ENCODE peak calls at places on chromosomes 12 and 14, in seven cellular contexts. One of them, this sample, is unnamed. For H3K9me3 and H3K4me1, the result is how much of the 10 kb centered on the place peaks cover.

GRCh38 chr14:76955575-76956252 is 72.8 kb downstream of the IRF2BPL start:
- DNase-seq in ovary: no peak
- DNase-seq in cardiac muscle cell: no peak
- DNase-seq in right lobe of liver: peak
- DNase-seq in upper lobe of right lung: no peak
- DNase-seq in endothelial cell of umbilical vein: no peak
- DNase-seq in esophagus muscularis mucosa: no peak
- DNase-seq in this sample: no peak

GRCh38 chr12:27549801-27550652 is 26.0 kb downstream of the PPFIBP1 start:
- DNase-seq in esophagus muscularis mucosa: peak
- DNase-seq in endothelial cell of umbilical vein: peak
- DNase-seq in cardiac muscle cell: peak
- DNase-seq in upper lobe of right lung: peak
- DNase-seq in right lobe of liver: peak
- DNase-seq in ovary: peak
- DNase-seq in this sample: peak

GRCh38 chr12:104844123-104844522 is 114.0 kb downstream of the SLC41A2 start:
- DNase-seq in upper lobe of right lung: no peak
- DNase-seq in right lobe of liver: no peak
- DNase-seq in ovary: no peak
- DNase-seq in cardiac muscle cell: no peak
- DNase-seq in esophagus muscularis mucosa: no peak
- DNase-seq in endothelial cell of umbilical vein: no peak
- DNase-seq in this sample: no peak

GRCh38 chr12:84492381-84492883 is 420.2 kb downstream of the SLC6A15 start:
- DNase-seq in cardiac muscle cell: no peak
- DNase-seq in right lobe of liver: no peak
- DNase-seq in upper lobe of right lung: no peak
- DNase-seq in esophagus muscularis mucosa: no peak
- DNase-seq in ovary: no peak
- DNase-seq in endothelial cell of umbilical vein: no peak
- DNase-seq in this sample: no peak

GRCh38 chr12:92080390-92081285 is 65.0 kb downstream of the BTG1 start:
- DNase-seq in esophagus muscularis mucosa: no peak
- DNase-seq in cardiac muscle cell: peak
- DNase-seq in right lobe of liver: no peak
- DNase-seq in endothelial cell of umbilical vein: no peak
- DNase-seq in upper lobe of right lung: no peak
- DNase-seq in ovary: no peak
- DNase-seq in this sample: no peak

GRCh38 chr12:52225752-52226151 is 7.3 kb upstream of the KRT7 start:
- DNase-seq in endothelial cell of umbilical vein: no peak
- DNase-seq in ovary: no peak
- DNase-seq in upper lobe of right lung: no peak
- DNase-seq in right lobe of liver: no peak
- DNase-seq in cardiac muscle cell: no peak
- DNase-seq in esophagus muscularis mucosa: no peak
- DNase-seq in this sample: peak

GRCh38 chr14:22882529-22883190 is 362 bp upstream of the REM2 start:
- DNase-seq in right lobe of liver: no peak
- DNase-seq in upper lobe of right lung: no peak
- DNase-seq in endothelial cell of umbilical vein: peak
- DNase-seq in cardiac muscle cell: peak
- DNase-seq in ovary: peak
- DNase-seq in esophagus muscularis mucosa: no peak
- DNase-seq in this sample: no peak

GRCh38 chr12:2177751-2178150 is 125.0 kb downstream of the CACNA1C start:
- DNase-seq in endothelial cell of umbilical vein: no peak
- DNase-seq in ovary: no peak
- DNase-seq in right lobe of liver: no peak
- DNase-seq in esophagus muscularis mucosa: no peak
- DNase-seq in cardiac muscle cell: no peak
- DNase-seq in upper lobe of right lung: no peak
- DNase-seq in this sample: no peak

GRCh38 chr12:105418232-105418631 is 87.7 kb downstream of the C12orf75 start:
- DNase-seq in cardiac muscle cell: peak
- DNase-seq in upper lobe of right lung: no peak
- DNase-seq in esophagus muscularis mucosa: no peak
- DNase-seq in ovary: no peak
- DNase-seq in endothelial cell of umbilical vein: no peak
- DNase-seq in right lobe of liver: no peak
- DNase-seq in this sample: no peak

GRCh38 chr14:22761734-22762133 is 4.8 kb upstream of the OXA1L start:
- DNase-seq in cardiac muscle cell: no peak
- DNase-seq in esophagus muscularis mucosa: no peak
- DNase-seq in upper lobe of right lung: no peak
- DNase-seq in right lobe of liver: no peak
- DNase-seq in ovary: no peak
- DNase-seq in endothelial cell of umbilical vein: no peak
- DNase-seq in this sample: no peak

GRCh38 chr14:71961972-71962371 is 29.7 kb downstream of the RGS6 start:
- DNase-seq in esophagus muscularis mucosa: no peak
- DNase-seq in upper lobe of right lung: no peak
- DNase-seq in endothelial cell of umbilical vein: no peak
- DNase-seq in ovary: no peak
- DNase-seq in right lobe of liver: no peak
- DNase-seq in cardiac muscle cell: no peak
- DNase-seq in this sample: no peak

GRCh38 chr14:24979725-24980239 is 70.2 kb downstream of the STXBP6 start:
- DNase-seq in endothelial cell of umbilical vein: no peak
- DNase-seq in esophagus muscularis mucosa: no peak
- DNase-seq in upper lobe of right lung: no peak
- DNase-seq in right lobe of liver: no peak
- DNase-seq in cardiac muscle cell: no peak
- DNase-seq in ovary: no peak
- DNase-seq in this sample: no peak

GRCh38 chr12:79233341-79233761 is 368.8 kb downstream of the SYT1 start:
- DNase-seq in esophagus muscularis mucosa: no peak
- DNase-seq in upper lobe of right lung: no peak
- DNase-seq in ovary: no peak
- DNase-seq in cardiac muscle cell: no peak
- DNase-seq in endothelial cell of umbilical vein: peak
- DNase-seq in right lobe of liver: no peak
- DNase-seq in this sample: no peak

GRCh38 chr14:66974397-66975025 is 214.7 kb upstream of the GARIN2 start:
- DNase-seq in esophagus muscularis mucosa: no peak
- DNase-seq in upper lobe of right lung: no peak
- DNase-seq in ovary: no peak
- DNase-seq in cardiac muscle cell: peak
- DNase-seq in right lobe of liver: no peak
- DNase-seq in endothelial cell of umbilical vein: peak
- DNase-seq in this sample: no peak

GRCh38 chr14:103448097-103448496 is 62.9 kb downstream of the MARK3 start:
- DNase-seq in upper lobe of right lung: no peak
- DNase-seq in cardiac muscle cell: no peak
- DNase-seq in endothelial cell of umbilical vein: no peak
- DNase-seq in esophagus muscularis mucosa: no peak
- DNase-seq in right lobe of liver: no peak
- DNase-seq in ovary: no peak
- DNase-seq in this sample: no peak

GRCh38 chr12:22318122-22318737 is 16.3 kb downstream of the ST8SIA1 start:
- DNase-seq in right lobe of liver: no peak
- DNase-seq in upper lobe of right lung: no peak
- DNase-seq in endothelial cell of umbilical vein: no peak
- DNase-seq in cardiac muscle cell: no peak
- DNase-seq in ovary: no peak
- DNase-seq in esophagus muscularis mucosa: no peak
- DNase-seq in this sample: no peak

GRCh38 chr12:32248594-32249140 is 142.0 kb downstream of the BICD1 start:
- DNase-seq in right lobe of liver: no peak
- DNase-seq in upper lobe of right lung: no peak
- DNase-seq in cardiac muscle cell: no peak
- DNase-seq in ovary: no peak
- DNase-seq in esophagus muscularis mucosa: no peak
- DNase-seq in endothelial cell of umbilical vein: no peak
- DNase-seq in this sample: no peak

GRCh38 chr12:123390415-123391093 is 6.6 kb downstream of the KMT5A start:
- DNase-seq in right lobe of liver: no peak
- DNase-seq in esophagus muscularis mucosa: no peak
- DNase-seq in ovary: no peak
- DNase-seq in endothelial cell of umbilical vein: peak
- DNase-seq in cardiac muscle cell: no peak
- DNase-seq in upper lobe of right lung: no peak
- DNase-seq in this sample: no peak

GRCh38 chr14:26597136-26598080 is at the start of gene NOVA1:
- DNase-seq in endothelial cell of umbilical vein: peak
- DNase-seq in right lobe of liver: peak
- DNase-seq in ovary: peak
- DNase-seq in cardiac muscle cell: peak
- DNase-seq in esophagus muscularis mucosa: no peak
- DNase-seq in upper lobe of right lung: peak
- DNase-seq in this sample: peak

GRCh38 chr14:95386536-95386935 is 66.8 kb upstream of the CLMN start:
- DNase-seq in upper lobe of right lung: no peak
- DNase-seq in esophagus muscularis mucosa: no peak
- DNase-seq in right lobe of liver: no peak
- DNase-seq in cardiac muscle cell: no peak
- DNase-seq in endothelial cell of umbilical vein: no peak
- DNase-seq in ovary: no peak
- DNase-seq in this sample: no peak

GRCh38 chr14:30445394-30445793 is 113.6 kb upstream of the G2E3 start:
- DNase-seq in cardiac muscle cell: no peak
- DNase-seq in ovary: no peak
- DNase-seq in endothelial cell of umbilical vein: no peak
- DNase-seq in right lobe of liver: no peak
- DNase-seq in upper lobe of right lung: no peak
- DNase-seq in esophagus muscularis mucosa: no peak
- DNase-seq in this sample: no peak

GRCh38 chr14:30444451-30444850 is 114.5 kb upstream of the G2E3 start:
- DNase-seq in cardiac muscle cell: no peak
- DNase-seq in endothelial cell of umbilical vein: no peak
- DNase-seq in upper lobe of right lung: no peak
- DNase-seq in esophagus muscularis mucosa: no peak
- DNase-seq in ovary: no peak
- DNase-seq in right lobe of liver: no peak
- DNase-seq in this sample: no peak

GRCh38 chr14:30440986-30441385 is 118.0 kb upstream of the G2E3 start:
- DNase-seq in upper lobe of right lung: no peak
- DNase-seq in esophagus muscularis mucosa: no peak
- DNase-seq in ovary: no peak
- DNase-seq in cardiac muscle cell: no peak
- DNase-seq in endothelial cell of umbilical vein: no peak
- DNase-seq in right lobe of liver: no peak
- DNase-seq in this sample: no peak

GRCh38 chr14:30445852-30446251 is 113.1 kb upstream of the G2E3 start:
- DNase-seq in right lobe of liver: no peak
- DNase-seq in endothelial cell of umbilical vein: no peak
- DNase-seq in cardiac muscle cell: no peak
- DNase-seq in upper lobe of right lung: no peak
- DNase-seq in ovary: no peak
- DNase-seq in esophagus muscularis mucosa: no peak
- DNase-seq in this sample: no peak

GRCh38 chr14:30443368-30444007 is 115.5 kb upstream of the G2E3 start:
- DNase-seq in esophagus muscularis mucosa: no peak
- DNase-seq in upper lobe of right lung: no peak
- DNase-seq in endothelial cell of umbilical vein: peak
- DNase-seq in cardiac muscle cell: peak
- DNase-seq in ovary: no peak
- DNase-seq in right lobe of liver: no peak
- DNase-seq in this sample: no peak
- TF ChIP-seq CTCF in esophagus muscularis mucosa: peak
- TF ChIP-seq CTCF in upper lobe of right lung: peak
- TF ChIP-seq CTCF in endothelial cell of umbilical vein: no peak
- TF ChIP-seq CTCF in cardiac muscle cell: peak
- TF ChIP-seq CTCF in ovary: peak
- TF ChIP-seq CTCF in right lobe of liver: peak
- TF ChIP-seq CTCF in this sample: peak

DNA sequence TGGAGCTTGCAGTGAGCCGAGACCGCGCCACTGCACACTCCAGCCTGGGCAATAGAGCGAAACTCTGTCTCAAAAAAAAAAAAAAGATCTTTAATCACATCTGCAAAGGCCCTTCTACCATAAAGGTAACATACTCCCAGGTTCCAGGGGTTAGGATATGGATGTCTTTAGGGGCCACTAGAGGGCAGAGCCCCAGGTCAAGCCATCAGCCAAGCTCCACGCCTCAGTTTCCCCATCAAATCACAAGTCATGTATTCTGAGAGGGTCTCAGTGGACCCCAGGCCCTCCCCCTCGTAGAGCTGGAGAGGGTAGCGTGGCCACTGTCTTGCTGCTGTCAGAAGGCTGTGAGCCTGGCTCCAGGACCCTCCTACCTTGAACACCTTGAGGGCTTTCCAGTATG is 18.8 kb downstream of the SLC8B1 start:
- DNase-seq in right lobe of liver: no peak
- DNase-seq in ovary: no peak
- DNase-seq in endothelial cell of umbilical vein: no peak
- DNase-seq in upper lobe of right lung: no peak
- DNase-seq in cardiac muscle cell: no peak
- DNase-seq in esophagus muscularis mucosa: no peak
- DNase-seq in this sample: no peak
- H3K9me3 ChIP-seq in right lobe of liver: under half
- H3K9me3 ChIP-seq in ovary: under half
- H3K9me3 ChIP-seq in endothelial cell of umbilical vein: under half
- H3K9me3 ChIP-seq in upper lobe of right lung: under half
- H3K9me3 ChIP-seq in cardiac muscle cell: under half
- H3K9me3 ChIP-seq in esophagus muscularis mucosa: under half
- H3K9me3 ChIP-seq in this sample: under half

GRCh38 chr12:11756523-11756922 is 107.0 kb downstream of the ETV6 start:
- DNase-seq in right lobe of liver: no peak
- DNase-seq in upper lobe of right lung: no peak
- DNase-seq in ovary: no peak
- DNase-seq in cardiac muscle cell: no peak
- DNase-seq in esophagus muscularis mucosa: no peak
- DNase-seq in endothelial cell of umbilical vein: no peak
- DNase-seq in this sample: no peak
- H3K4me1 ChIP-seq in right lobe of liver: under half
- H3K4me1 ChIP-seq in upper lobe of right lung: under half
- H3K4me1 ChIP-seq in ovary: under half
- H3K4me1 ChIP-seq in cardiac muscle cell: under half
- H3K4me1 ChIP-seq in esophagus muscularis mucosa: half or more
- H3K4me1 ChIP-seq in endothelial cell of umbilical vein: under half
- H3K4me1 ChIP-seq in this sample: under half

GRCh38 chr14:60665178-60665555 is 15.9 kb upstream of the SIX1 start:
- DNase-seq in cardiac muscle cell: no peak
- DNase-seq in right lobe of liver: no peak
- DNase-seq in endothelial cell of umbilical vein: no peak
- DNase-seq in esophagus muscularis mucosa: no peak
- DNase-seq in ovary: no peak
- DNase-seq in upper lobe of right lung: no peak
- DNase-seq in this sample: no peak
- TF ChIP-seq CTCF in cardiac muscle cell: no peak
- TF ChIP-seq CTCF in right lobe of liver: no peak
- TF ChIP-seq CTCF in endothelial cell of umbilical vein: no peak
- TF ChIP-seq CTCF in esophagus muscularis mucosa: no peak
- TF ChIP-seq CTCF in ovary: no peak
- TF ChIP-seq CTCF in upper lobe of right lung: no peak
- TF ChIP-seq CTCF in this sample: no peak